ENCODE peak calls at places on chromosomes 13 and 19, in six cellular contexts. A, R, U, S, N and I are unnamed samples. For H3K4me1, the result is how much of the 10 kb centered on the place peaks cover.

GRCh38 chr19:41064974-41065569 is 23.2 kb upstream of the CYP2A13 start:
- DNase-seq in U (peak), R (no peak), S (no peak), N (peak), A (no peak), I (peak)

GRCh38 chr13:99033814-99034213 is 56.0 kb upstream of the DOCK9 start:
- DNase-seq in U (no peak), N (no peak), R (no peak), S (no peak), A (no peak), I (no peak)

GRCh38 chr19:46466536-46467199 is 4.7 kb downstream of the PNMA8A start:
- DNase-seq in S (peak), U (no peak), R (peak), N (peak), A (no peak), I (no peak)

GRCh38 chr19:5113101-5113557 is 144.2 kb downstream of the KDM4B start:
- DNase-seq in U (no peak), R (no peak), N (peak), A (no peak), S (no peak), I (no peak)

GRCh38 chr13:110332750-110333149 is 25.7 kb downstream of the COL4A2 start:
- DNase-seq in U (no peak), N (peak), A (no peak), R (peak), S (no peak), I (no peak)

GRCh38 chr19:4687396-4687795 is 17.3 kb upstream of the MYDGF start:
- DNase-seq in A (no peak), R (peak), U (no peak), N (no peak), S (no peak), I (no peak)

GRCh38 chr19:18093439-18094161 is 4.0 kb upstream of the MAST3 start:
- DNase-seq in A (no peak), R (no peak), N (no peak), S (no peak), U (no peak), I (no peak)

GRCh38 chr13:26324867-26325266 is 70.9 kb downstream of the CDK8 start:
- DNase-seq in A (no peak), U (no peak), S (no peak), N (peak), R (no peak), I (no peak)

GRCh38 chr19:36106441-36106840 is 4.5 kb upstream of the OVOL3 start:
- DNase-seq in U (no peak), R (no peak), S (no peak), A (no peak), N (no peak), I (no peak)

GRCh38 chr19:17616961-17617806 is 61.7 kb downstream of the COLGALT1 start:
- DNase-seq in A (no peak), N (no peak), R (no peak), U (no peak), S (no peak), I (no peak)

GRCh38 chr13:32594339-32594738 is 8.1 kb downstream of the PDS5B start:
- DNase-seq in S (no peak), A (no peak), R (no peak), N (peak), U (no peak), I (no peak)

GRCh38 chr19:3179739-3180293 is 1.2 kb downstream of the S1PR4 start:
- DNase-seq in N (no peak), R (peak), S (no peak), A (no peak), U (no peak), I (no peak)

GRCh38 chr13:21757721-21758120 is 86.8 kb downstream of the FGF9 start:
- DNase-seq in U (no peak), R (no peak), N (no peak), A (no peak), S (no peak), I (no peak)

GRCh38 chr19:51511353-51511752 is 9.8 kb upstream of the SIGLEC12 start:
- DNase-seq in U (no peak), S (no peak), A (no peak), R (no peak), N (no peak), I (peak)

GRCh38 chr13:79227418-79227817 is 178.6 kb downstream of the RBM26 start:
- DNase-seq in S (no peak), R (no peak), A (no peak), N (no peak), U (no peak), I (no peak)

GRCh38 chr13:105591308-105591707 is 944.2 kb downstream of the EFNB2 start:
- DNase-seq in A (no peak), U (no peak), N (no peak), R (no peak), S (no peak), I (no peak)

GRCh38 chr13:32905063-32905863 is 111.0 kb upstream of the KL start:
- DNase-seq in U (no peak), N (peak), A (no peak), S (no peak), R (no peak), I (peak)

GRCh38 chr13:31587696-31588266 is 151.5 kb upstream of the RXFP2 start:
- DNase-seq in S (no peak), N (peak), A (no peak), U (no peak), R (no peak), I (no peak)
- H3K27ac ChIP-seq in S (no peak), N (no peak), A (no peak), U (peak), R (no peak), I (no peak)

DNA sequence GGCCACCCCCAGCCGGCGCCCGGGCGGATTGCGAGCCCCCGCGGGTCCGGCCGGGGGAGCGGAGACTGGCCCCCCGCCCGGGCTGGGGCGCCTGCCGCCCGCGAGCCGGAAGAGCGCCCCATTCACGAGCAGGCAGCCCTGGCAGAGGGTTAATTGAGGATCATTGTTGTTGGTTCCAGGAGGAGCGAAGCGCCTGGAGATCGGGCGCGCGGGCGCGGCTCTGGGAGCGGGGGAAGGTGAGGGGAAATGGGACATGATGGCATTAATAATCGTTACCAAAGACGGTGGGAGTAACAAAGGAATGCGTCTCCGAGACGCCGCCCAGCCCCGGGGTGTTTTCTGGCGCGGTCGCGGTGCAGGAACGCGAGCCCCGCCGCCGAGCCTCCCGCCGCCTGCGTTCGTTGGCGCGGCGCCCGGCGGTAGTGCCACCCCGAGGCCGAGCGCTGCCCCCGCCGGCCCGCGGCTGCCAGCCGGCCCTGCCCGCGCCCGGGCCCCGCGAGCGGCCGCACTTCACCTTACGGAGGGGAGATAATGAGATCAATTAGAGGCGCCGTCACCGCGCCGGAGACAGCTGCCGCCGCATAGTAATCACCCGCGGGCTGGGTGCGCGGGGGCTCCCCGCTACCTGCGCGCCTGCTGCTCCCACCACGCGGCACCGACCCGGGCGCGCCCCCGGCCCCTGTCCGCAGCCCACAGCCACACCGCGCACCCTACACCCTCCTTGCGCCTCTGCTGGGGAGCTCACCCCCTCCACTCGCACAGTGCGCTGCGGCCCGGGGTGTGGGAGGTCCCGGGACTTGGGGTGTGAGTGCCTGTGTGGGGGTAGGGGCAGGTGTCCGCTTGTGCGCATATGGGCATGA is 2.8 kb downstream of the ZNF536 start:
- DNase-seq in S (no peak), R (no peak), U (no peak), N (no peak), A (no peak), I (no peak)
- H3K4me3 ChIP-seq in S (no peak), R (peak), U (no peak), N (no peak), A (no peak), I (peak)

DNA sequence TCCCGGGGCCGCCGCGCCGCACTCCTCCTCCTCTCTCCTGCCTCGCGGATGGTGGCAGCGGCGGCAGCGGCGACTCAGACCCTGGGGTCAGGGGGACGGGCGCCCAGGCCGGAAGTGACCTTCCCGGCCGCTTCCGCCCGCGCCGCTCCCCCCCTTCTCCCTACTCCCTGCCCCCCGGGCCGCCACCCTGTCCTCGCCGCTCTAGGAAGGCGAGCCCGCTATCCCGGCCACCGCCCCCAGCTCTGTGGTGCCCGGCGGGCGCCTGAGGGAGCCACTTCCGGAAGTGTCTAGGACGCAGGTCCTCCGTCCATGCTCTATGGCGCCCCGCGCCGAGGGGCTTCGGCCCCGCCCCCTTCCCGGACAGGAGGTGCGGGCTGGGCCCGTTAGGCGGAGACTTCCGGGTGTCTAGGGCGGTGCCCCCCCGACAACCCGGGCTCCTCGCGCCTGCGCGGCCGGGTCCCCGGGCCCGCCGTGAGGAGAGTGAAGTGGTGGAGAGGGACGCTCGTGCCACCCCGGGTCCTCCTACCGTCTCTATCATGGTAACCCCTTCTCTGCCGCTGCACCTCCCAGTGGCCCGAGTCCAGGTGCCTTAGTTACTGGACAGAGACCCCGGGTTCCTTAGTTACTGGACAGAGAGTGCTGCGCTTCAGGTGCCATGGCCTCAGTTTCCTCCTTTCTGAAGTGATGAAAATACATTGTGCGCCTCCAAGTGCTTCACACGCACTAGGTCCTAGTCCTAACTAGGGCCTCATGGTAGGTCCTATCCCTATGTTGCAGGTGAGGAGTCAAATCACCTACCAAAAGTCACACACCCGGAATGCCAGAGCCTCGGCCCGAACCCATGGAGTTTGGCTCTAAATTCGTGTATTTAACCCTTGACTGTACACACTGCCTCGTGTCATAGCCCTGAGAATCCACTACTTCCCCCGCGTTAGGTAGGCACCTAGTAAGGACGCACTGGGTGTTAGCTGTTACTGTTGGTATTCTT is at the start of gene ZNF787:
- DNase-seq in R (peak), A (peak), N (peak), U (peak), S (peak), I (peak)
- H3K4me1 ChIP-seq in R (under half), A (under half), N (under half), U (under half), S (under half), I (under half)

DNA sequence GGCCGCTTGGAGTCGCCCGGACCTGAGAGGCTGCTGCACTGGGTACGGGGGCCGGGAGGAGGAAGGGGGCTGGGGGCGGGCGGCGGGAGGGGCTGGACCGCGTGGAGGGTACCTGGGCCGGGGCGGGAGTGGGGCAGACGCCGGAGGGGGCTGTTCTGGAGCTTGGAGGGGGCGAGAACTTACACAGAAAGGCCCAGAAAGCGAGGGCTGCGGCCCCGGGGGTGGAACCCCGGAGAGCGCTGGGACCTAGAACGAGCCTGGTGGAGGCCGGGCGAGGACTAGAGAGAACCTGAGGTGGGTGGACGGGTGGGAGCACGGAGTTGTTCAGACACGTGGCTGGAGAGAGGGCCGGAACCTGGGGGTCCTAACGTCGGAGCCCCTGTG is 276 bp downstream of the ZNF581 start:
- DNase-seq in N (no peak), S (no peak), A (no peak), U (no peak), R (no peak), I (no peak)
- H3K27ac ChIP-seq in N (peak), S (peak), A (peak), U (peak), R (peak), I (no peak)

GRCh38 chr19:44960906-44961734 is 5.9 kb downstream of the CLPTM1 start:
- DNase-seq in R (no peak), S (no peak), N (no peak), U (no peak), A (no peak), I (no peak)

GRCh38 chr19:44959691-44960090 is 4.5 kb downstream of the CLPTM1 start:
- DNase-seq in A (no peak), S (no peak), N (no peak), R (no peak), U (no peak), I (no peak)

GRCh38 chr19:44955500-44956439 is 590 bp downstream of the CLPTM1 start:
- DNase-seq in N (peak), S (no peak), R (no peak), A (no peak), U (no peak), I (no peak)

GRCh38 chr19:44954649-44955499 is at the start of gene CLPTM1:
- DNase-seq in R (peak), A (peak), S (peak), U (peak), N (peak), I (peak)

GRCh38 chr19:44958090-44958489 is 2.9 kb downstream of the CLPTM1 start:
- DNase-seq in S (no peak), A (no peak), U (no peak), R (no peak), N (no peak), I (no peak)
- H3K4me3 ChIP-seq in S (no peak), A (no peak), U (no peak), R (no peak), N (no peak), I (no peak)

GRCh38 chr19:48966541-48967345 is 1.6 kb downstream of the FTL start:
- DNase-seq in A (no peak), U (no peak), R (no peak), S (no peak), N (no peak), I (no peak)
- H3K4me1 ChIP-seq in A (under half), U (under half), R (under half), S (under half), N (under half), I (under half)

DNA sequence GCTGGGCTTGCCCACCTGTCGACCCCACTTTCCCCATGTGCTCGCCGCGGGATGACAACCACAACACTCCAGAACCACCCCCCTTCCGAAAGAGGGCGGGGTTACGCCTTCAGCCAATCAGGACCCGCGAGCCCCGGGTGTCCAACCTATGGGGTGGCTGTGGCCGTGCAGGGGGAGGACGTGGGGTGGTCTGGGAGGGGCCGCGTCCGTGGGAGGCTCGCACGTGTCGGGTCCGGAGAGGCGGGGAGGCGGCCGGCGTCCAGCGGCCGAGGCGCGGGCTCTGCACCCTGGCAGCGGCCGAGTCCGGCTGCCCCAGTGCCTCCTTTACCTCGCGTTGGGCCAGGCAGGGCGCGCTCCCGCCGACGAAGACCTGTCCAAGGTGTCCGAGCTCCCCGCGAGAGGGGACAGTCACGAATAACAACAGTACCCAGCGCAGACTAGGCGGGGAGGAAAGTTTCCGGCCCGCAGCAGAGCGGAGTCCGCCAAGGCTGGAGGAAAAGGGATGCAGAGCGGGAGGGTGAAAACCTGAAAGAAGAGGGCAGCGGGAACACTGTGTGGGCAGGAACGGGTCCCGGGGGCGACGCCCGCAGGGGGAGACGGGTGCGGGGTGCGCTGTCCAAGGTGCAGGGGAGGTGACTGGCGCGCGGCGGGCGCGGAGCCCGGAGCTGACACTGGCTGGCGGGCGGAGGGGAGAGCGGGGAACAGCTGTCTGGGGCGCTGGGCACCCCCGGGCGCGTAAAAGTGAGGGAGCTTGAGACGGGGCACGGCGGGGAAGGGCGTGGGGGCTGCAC is 896 bp downstream of the ENOX1 start:
- DNase-seq in R (peak), U (peak), N (peak), S (peak), A (peak), I (no peak)
- H3K27ac ChIP-seq in R (peak), U (peak), N (no peak), S (no peak), A (no peak), I (no peak)

DNA sequence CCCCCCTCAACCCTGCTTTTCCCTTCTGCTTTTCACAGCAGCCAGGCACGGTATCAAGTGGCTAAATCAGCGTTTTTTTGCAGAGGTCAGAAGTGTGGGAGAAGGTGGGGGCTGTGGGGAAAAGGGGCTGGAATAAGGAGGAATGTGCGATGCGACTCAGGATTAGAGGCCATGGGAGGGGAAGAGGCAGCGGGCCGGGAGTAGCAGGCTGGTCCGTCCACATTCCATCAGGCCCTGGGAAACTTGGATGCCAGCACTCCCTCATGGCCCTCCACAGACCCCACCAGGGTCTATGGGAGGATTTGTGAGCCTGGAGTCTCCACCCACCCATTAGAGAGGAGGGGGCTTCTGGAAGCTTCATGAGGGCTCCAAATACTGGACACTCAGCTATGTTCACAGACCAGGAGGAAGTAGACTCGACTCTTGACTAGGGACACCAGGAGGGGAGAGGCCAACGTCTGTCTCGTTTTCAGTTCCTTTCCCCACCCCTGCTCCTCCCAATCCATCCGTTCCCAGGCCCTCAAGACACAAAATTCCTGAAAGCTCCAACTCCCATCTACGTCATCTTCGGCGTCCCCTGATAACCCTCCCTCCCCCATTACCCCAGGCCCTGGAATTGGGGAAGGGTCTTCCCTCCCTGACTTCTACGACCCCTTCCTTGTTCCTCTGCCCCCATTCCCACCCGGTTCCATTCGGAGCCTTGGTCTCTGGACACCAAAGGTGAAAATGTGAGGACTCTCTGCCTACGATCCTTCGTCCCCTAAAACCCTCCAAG is 3.3 kb upstream of the KCNC3 start:
- DNase-seq in N (no peak), A (no peak), R (peak), S (peak), U (no peak), I (no peak)
- H3K4me3 ChIP-seq in N (no peak), A (peak), R (peak), S (peak), U (no peak), I (peak)